ENCODE peak calls at places on chromosomes 6 and 20, in six cellular contexts. I is GM23338; T is HAP-1; B is tibial nerve; Z is naive thymus-derived CD8-positive, alpha-beta T cell; E is activated CD4-positive, CD25-positive, alpha-beta regulatory T cell treated with anti-CD3 and anti-CD28 coated beads, Interleukin-2, amount 50 U/mL, for 16 hours. L is an unnamed sample.

GRCh38 chr6:155341130-155341828 is 27.0 kb upstream of the TFB1M start:
- DNase-seq in I (no peak), T (no peak), B (no peak), Z (no peak), E (no peak), L (no peak)

GRCh38 chr6:119243657-119244056 is 105.9 kb downstream of the MAN1A1 start:
- DNase-seq in I (no peak), T (no peak), B (no peak), Z (no peak), E (no peak), L (no peak)

GRCh38 chr6:14321992-14322772 is 204.6 kb downstream of the CD83 start:
- DNase-seq in I (peak), T (no peak), B (no peak), Z (no peak), E (no peak), L (no peak)

GRCh38 chr6:15358579-15359327 is 112.9 kb downstream of the JARID2 start:
- DNase-seq in I (no peak), T (no peak), B (no peak), Z (no peak), E (no peak), L (no peak)

GRCh38 chr20:6026051-6026450 is 27.8 kb downstream of the LRRN4 start:
- DNase-seq in I (no peak), T (no peak), B (no peak), Z (no peak), E (no peak), L (no peak)

GRCh38 chr6:47922391-47922790 is 140.6 kb downstream of the OPN5 start:
- DNase-seq in I (peak), T (no peak), B (no peak), Z (no peak), E (no peak), L (no peak)

GRCh38 chr20:8287328-8287727 is 155.3 kb downstream of the PLCB1 start:
- DNase-seq in I (no peak), T (no peak), B (no peak), Z (no peak), E (no peak), L (no peak)

GRCh38 chr20:57413990-57414389 is 22.8 kb downstream of the RBM38 start:
- DNase-seq in I (no peak), T (no peak), B (no peak), Z (no peak), E (no peak), L (no peak)

GRCh38 chr6:156963712-156964700 is 186.8 kb downstream of the ARID1B start:
- DNase-seq in I (no peak), T (no peak), B (no peak), Z (no peak), E (no peak), L (no peak)

GRCh38 chr6:165055231-165055630 is 254.2 kb downstream of the C6orf118 start:
- DNase-seq in I (no peak), T (no peak), B (no peak), Z (no peak), E (no peak), L (no peak)

GRCh38 chr20:3751664-3752385 is 15.7 kb downstream of the ADISSP start:
- DNase-seq in I (peak), T (no peak), B (no peak), Z (peak), E (no peak), L (peak)

GRCh38 chr20:13552061-13552460 is 86.7 kb downstream of the TASP1 start:
- DNase-seq in I (no peak), T (no peak), B (no peak), Z (no peak), E (no peak), L (no peak)

GRCh38 chr6:43490523-43490939 is 13.2 kb downstream of the TJAP1 start:
- DNase-seq in I (no peak), T (no peak), B (no peak), Z (no peak), E (no peak), L (no peak)

GRCh38 chr20:51335329-51335841 is 207.1 kb downstream of the NFATC2 start:
- DNase-seq in I (no peak), T (no peak), B (no peak), Z (no peak), E (no peak), L (no peak)